ENCODE peak calls at places on chromosome X, in four cellular contexts. One of them, this sample, is unnamed.

GRCh38 chrX:73977542-73978169 is 326.3 kb upstream of the ZCCHC13 start:
- DNase-seq in AG10803: no peak
- DNase-seq in A549: no peak
- DNase-seq in astrocyte of the spinal cord: peak; percentile 36
- DNase-seq in this sample: no peak

GRCh38 chrX:15107367-15107988 is 162.4 kb downstream of the ASB9 start:
- DNase-seq in AG10803: no peak
- DNase-seq in A549: no peak
- DNase-seq in astrocyte of the spinal cord: no peak
- DNase-seq in this sample: no peak

GRCh38 chrX:136967965-136968364 is 65.8 kb downstream of the GPR101 start:
- DNase-seq in AG10803: no peak
- DNase-seq in A549: no peak
- DNase-seq in astrocyte of the spinal cord: no peak
- DNase-seq in this sample: no peak

GRCh38 chrX:153074262-153074899 is 2.1 kb downstream of the PNMA6A start:
- DNase-seq in AG10803: no peak
- DNase-seq in A549: no peak
- DNase-seq in astrocyte of the spinal cord: no peak
- DNase-seq in this sample: no peak

GRCh38 chrX:11908371-11908770 is 150.3 kb downstream of the MSL3 start:
- DNase-seq in AG10803: no peak
- DNase-seq in A549: peak; percentile 8
- DNase-seq in astrocyte of the spinal cord: peak; percentile 12
- DNase-seq in this sample: no peak

GRCh38 chrX:87583679-87584078 is 66.1 kb downstream of the KLHL4 start:
- DNase-seq in AG10803: no peak
- DNase-seq in A549: no peak
- DNase-seq in astrocyte of the spinal cord: no peak
- DNase-seq in this sample: no peak

GRCh38 chrX:111131572-111131971 is 35.6 kb downstream of the PAK3 start:
- DNase-seq in AG10803: peak; percentile 12
- DNase-seq in A549: no peak
- DNase-seq in astrocyte of the spinal cord: peak; percentile 21
- DNase-seq in this sample: no peak

GRCh38 chrX:45070116-45071007 is 130.3 kb downstream of the DIPK2B start:
- DNase-seq in AG10803: peak; percentile 56
- DNase-seq in A549: peak; percentile 4
- DNase-seq in astrocyte of the spinal cord: peak; percentile 69
- DNase-seq in this sample: peak; percentile 25

GRCh38 chrX:17377047-17377692 is 2.2 kb downstream of the NHS start:
- DNase-seq in AG10803: peak; percentile 50
- DNase-seq in A549: peak; percentile 64
- DNase-seq in astrocyte of the spinal cord: peak; percentile 54
- DNase-seq in this sample: no peak

GRCh38 chrX:23662853-23663252 is 4.4 kb upstream of the PRDX4 start:
- DNase-seq in AG10803: peak; percentile 28
- DNase-seq in A549: no peak
- DNase-seq in astrocyte of the spinal cord: no peak
- DNase-seq in this sample: peak; percentile 47
- TF ChIP-seq CTCF in AG10803: no peak
- TF ChIP-seq CTCF in A549: no peak
- TF ChIP-seq CTCF in astrocyte of the spinal cord: no peak
- TF ChIP-seq CTCF in this sample: no peak

GRCh38 chrX:47854474-47854873 is 17.8 kb downstream of the ZNF81 start:
- DNase-seq in AG10803: peak; percentile 10
- DNase-seq in A549: no peak
- DNase-seq in astrocyte of the spinal cord: peak; percentile 5
- DNase-seq in this sample: no peak
- H3K4me3 ChIP-seq in AG10803: no peak overlapping the region
- H3K4me3 ChIP-seq in A549: no peak overlapping the region
- H3K4me3 ChIP-seq in astrocyte of the spinal cord: no peak overlapping the region
- H3K4me3 ChIP-seq in this sample: no peak overlapping the region

DNA sequence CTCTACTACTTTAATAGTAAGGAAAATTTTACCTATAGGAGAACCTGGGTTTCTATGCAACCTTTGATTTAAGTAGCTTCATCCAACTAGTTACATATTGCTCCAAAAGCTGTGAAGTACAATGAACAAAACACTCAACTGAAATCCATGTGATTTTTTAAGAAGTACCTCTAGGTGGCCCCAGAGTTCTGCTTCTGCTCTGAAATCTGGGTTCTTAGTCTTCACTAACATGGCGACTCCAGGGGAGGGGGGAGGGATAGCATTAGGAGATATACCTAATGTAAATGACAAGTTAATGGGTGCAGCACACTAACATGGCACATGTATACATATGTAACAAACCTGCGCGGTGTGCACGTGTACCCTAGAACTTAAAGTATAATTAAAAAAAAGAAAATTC is 73.4 kb upstream of the MAGEB2 start:
- DNase-seq in AG10803: peak; percentile 14
- DNase-seq in A549: peak; percentile 3
- DNase-seq in astrocyte of the spinal cord: peak; percentile 32
- DNase-seq in this sample: no peak
- TF ChIP-seq CTCF in AG10803: peak; percentile 30
- TF ChIP-seq CTCF in A549: peak; percentile 24
- TF ChIP-seq CTCF in astrocyte of the spinal cord: peak; percentile 30
- TF ChIP-seq CTCF in this sample: peak; percentile 7

GRCh38 chrX:20300822-20301221 is 34.1 kb upstream of the RPS6KA3 start:
- DNase-seq in AG10803: no peak
- DNase-seq in A549: no peak
- DNase-seq in astrocyte of the spinal cord: no peak
- DNase-seq in this sample: no peak
- H3K4me3 ChIP-seq in AG10803: no peak overlapping the region
- H3K4me3 ChIP-seq in A549: no peak overlapping the region
- H3K4me3 ChIP-seq in astrocyte of the spinal cord: no peak overlapping the region
- H3K4me3 ChIP-seq in this sample: no peak overlapping the region

DNA sequence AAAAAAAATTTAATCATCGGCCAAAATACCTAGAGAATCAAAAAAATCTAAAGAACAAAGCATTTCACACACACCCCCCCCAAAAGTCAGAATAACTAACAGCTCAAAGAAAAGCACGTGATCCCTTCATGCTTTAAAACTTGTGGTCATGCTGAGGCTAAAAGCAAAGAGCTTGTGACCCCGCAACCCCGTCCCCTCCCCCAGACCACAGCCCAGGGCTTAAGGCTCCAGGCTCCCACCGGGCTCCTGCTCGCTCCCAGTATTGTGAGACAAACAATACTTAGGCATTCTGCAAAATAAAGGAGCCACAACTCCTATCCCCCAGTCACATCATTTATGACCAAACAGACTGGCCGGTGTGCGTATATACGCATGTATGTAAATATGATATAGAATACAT is 62.1 kb upstream of the CCDC160 start:
- DNase-seq in AG10803: no peak
- DNase-seq in A549: no peak
- DNase-seq in astrocyte of the spinal cord: no peak
- DNase-seq in this sample: no peak
- TF ChIP-seq CTCF in AG10803: no peak
- TF ChIP-seq CTCF in A549: no peak
- TF ChIP-seq CTCF in astrocyte of the spinal cord: no peak
- TF ChIP-seq CTCF in this sample: no peak

DNA sequence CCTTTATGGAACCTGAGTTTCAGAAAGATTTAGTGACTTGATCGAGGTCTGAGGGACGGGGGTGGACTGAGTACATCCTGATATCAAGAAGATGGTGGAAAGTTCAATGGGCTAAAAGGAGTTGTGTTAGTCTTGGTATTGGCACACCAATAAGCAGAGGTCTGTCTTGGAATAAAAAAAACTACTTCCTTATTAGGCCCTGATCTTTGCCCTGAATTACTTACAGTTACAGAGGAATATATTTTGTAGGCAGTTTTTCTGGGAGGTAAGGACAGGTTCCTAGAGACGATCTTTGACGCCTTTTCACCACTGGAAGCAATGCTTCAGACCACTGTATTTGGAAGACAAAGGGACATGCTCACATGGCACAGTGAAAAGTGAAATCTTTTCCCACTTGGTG is 673 bp upstream of the XK start:
- DNase-seq in AG10803: no peak
- DNase-seq in A549: no peak
- DNase-seq in astrocyte of the spinal cord: no peak
- DNase-seq in this sample: no peak
- H3K4me3 ChIP-seq in AG10803: no peak overlapping the region
- H3K4me3 ChIP-seq in A549: peak overlapping the region; percentile 54
- H3K4me3 ChIP-seq in astrocyte of the spinal cord: peak overlapping the region; percentile 18
- H3K4me3 ChIP-seq in this sample: no peak overlapping the region

DNA sequence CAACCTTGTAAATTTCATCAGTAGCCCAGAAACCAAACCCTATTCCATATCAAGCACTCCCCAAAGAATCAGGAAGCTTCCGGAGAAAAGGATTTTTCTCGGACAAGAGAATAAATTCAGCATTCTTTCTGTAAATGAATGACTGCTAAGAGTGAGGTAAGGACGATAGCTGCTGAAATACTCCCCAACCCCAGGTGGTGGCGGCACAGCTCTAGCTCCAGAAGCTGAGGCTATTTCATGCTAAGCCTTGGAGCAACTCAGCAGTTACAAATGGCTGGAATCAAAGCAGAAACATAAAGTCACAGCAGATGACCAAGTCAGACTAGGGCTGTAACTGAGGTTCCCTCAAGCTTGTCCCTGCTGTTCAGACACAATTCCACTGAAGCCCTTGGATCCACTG is 13.9 kb upstream of the PCDH19 start:
- DNase-seq in AG10803: no peak
- DNase-seq in A549: no peak
- DNase-seq in astrocyte of the spinal cord: no peak
- DNase-seq in this sample: no peak
- TF ChIP-seq CTCF in AG10803: no peak
- TF ChIP-seq CTCF in A549: no peak
- TF ChIP-seq CTCF in astrocyte of the spinal cord: no peak
- TF ChIP-seq CTCF in this sample: no peak